ENCODE peak calls at places on chromosome 2, in seven cellular contexts. A is suprapubic skin, C is uterus, G is breast epithelium, J is body of pancreas, B is heart left ventricle, F is Peyer's patch. W is an unnamed sample.

GRCh38 chr2:69097908-69098655 is 85.1 kb downstream of the ANTXR1 start:
- DNase-seq in F (no peak), A (no peak), B (no peak), G (no peak), J (no peak), C (no peak), W (no peak)

GRCh38 chr2:9378433-9379371 is 44.6 kb downstream of the ITGB1BP1 start:
- DNase-seq in J (peak; percentile 28), A (peak; percentile 86), B (peak; percentile 88), F (no peak), G (no peak), C (peak; percentile 81), W (no peak)

GRCh38 chr2:207772844-207773205 is 3.1 kb upstream of the FZD5 start:
- DNase-seq in G (no peak), F (no peak), B (no peak), J (no peak), A (no peak), C (no peak), W (no peak)

GRCh38 chr2:74290066-74290465 is 53.1 kb downstream of the SLC4A5 start:
- DNase-seq in B (no peak), A (no peak), C (no peak), G (no peak), J (no peak), F (no peak), W (no peak)

GRCh38 chr2:203650860-203651613 is 55.4 kb upstream of the CD28 start:
- DNase-seq in F (no peak), J (peak; percentile 49), G (no peak), B (no peak), C (peak; percentile 33), A (no peak), W (no peak)

GRCh38 chr2:224433442-224433841 is 31.5 kb upstream of the FAM124B start:
- DNase-seq in B (no peak), A (no peak), C (no peak), J (no peak), G (no peak), F (no peak), W (no peak)

GRCh38 chr2:85394256-85394655 is 15.9 kb downstream of the CAPG start:
- DNase-seq in B (no peak), C (peak; percentile 36), A (peak; percentile 72), G (peak; percentile 51), J (no peak), F (no peak), W (no peak)

GRCh38 chr2:233492078-233492477 is 74.5 kb downstream of the USP40 start:
- DNase-seq in J (no peak), F (no peak), B (no peak), A (no peak), C (no peak), G (no peak), W (no peak)

DNA sequence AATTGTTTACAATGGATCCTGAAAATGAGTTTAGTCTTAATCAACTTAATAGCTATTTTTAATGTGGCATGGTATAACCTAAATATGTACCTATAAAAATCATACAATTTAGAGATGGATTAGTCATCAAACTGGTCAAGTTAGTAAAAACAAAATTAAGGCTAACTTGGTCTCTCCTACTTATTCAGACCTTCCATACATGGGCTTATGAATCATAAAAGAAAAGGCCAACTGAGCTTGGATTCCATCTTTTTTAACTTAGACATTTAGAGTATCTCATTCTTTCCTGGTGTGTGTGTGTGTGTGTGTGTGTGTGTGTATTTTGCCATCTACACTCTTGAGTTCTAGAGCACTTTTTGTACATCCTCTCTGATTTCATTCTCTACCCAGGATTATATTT is 637.5 kb downstream of the PLCL1 start:
- DNase-seq in G (no peak), J (no peak), C (no peak), F (no peak), A (no peak), B (no peak), W (no peak)
- H3K27ac ChIP-seq in G (no peak overlapping the region), J (no peak overlapping the region), C (no peak overlapping the region), F (no peak overlapping the region), A (no peak overlapping the region), B (no peak overlapping the region), W (no peak overlapping the region)

DNA sequence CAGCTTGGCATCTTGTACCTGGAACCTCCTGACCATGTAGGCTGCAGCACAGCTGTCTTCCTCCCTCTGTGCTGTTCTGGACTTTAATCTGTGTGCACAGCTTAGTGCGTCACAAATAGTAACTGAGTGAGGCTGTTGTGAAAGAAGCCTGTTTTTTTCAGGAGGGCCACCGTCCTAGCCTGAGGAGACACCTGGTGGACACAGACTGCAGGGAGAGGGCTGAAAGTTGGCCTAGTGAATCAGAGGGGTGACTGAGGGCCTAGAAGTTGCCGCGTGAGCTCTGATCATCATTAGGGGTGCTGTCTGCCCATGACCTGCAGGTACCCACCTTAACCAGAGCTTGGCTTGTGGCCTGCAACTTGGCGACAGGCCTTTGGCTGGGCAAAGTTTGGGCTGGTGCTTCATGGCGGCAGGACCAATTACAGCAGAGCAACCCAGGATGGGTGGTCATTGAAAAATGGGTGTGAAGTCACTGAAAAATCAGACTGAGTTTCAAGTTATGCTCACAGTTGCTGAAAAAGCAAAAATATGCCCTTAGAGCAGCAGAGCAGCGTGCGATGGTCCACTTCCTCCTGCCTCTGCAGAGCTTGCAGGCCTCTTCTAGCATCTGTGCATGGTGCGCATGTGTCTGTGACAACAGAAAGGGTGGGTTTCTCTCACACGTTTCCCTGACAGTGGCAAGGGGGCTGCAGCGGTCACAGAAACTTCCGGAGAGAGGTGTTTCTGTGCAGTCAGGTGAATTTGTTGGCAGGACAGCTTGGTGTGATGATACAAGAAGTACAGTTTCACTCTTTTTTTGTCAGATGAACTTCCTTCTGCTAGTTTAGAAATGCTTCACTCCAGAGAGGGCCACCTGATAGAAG is 9.6 kb downstream of the GDF7 start:
- DNase-seq in F (peak; percentile 74), J (no peak), C (no peak), A (no peak), G (no peak), B (no peak), W (no peak)
- TF ChIP-seq POLR2A in F (no peak), J (no peak), C (no peak), A (no peak), G (no peak), B (no peak), W (no peak)

GRCh38 chr2:39411186-39411944 is 25.7 kb downstream of the MAP4K3 start:
- DNase-seq in F (no peak), C (no peak), J (no peak), A (no peak), B (no peak), G (no peak), W (no peak)
- H3K4me1 ChIP-seq in F (peaks cover 64% of the 10 kb centered on the region), C (peaks cover 22% of the 10 kb centered on the region), J (peaks cover 41% of the 10 kb centered on the region), A (peaks cover 35% of the 10 kb centered on the region), B (peaks cover 85% of the 10 kb centered on the region), G (no peaks in the 10 kb centered on the region), W (peaks cover 67% of the 10 kb centered on the region)

GRCh38 chr2:163690896-163691295 is 44.9 kb downstream of the FIGN start:
- DNase-seq in J (no peak), C (no peak), A (no peak), B (no peak), F (no peak), G (no peak), W (no peak)
- H3K27ac ChIP-seq in J (peak overlapping the region; percentile 49), C (peak overlapping the region; percentile 48), A (peak overlapping the region; percentile 63), B (peak overlapping the region; percentile 43), F (no peak overlapping the region), G (no peak overlapping the region), W (no peak overlapping the region)

GRCh38 chr2:179264238-179265081 is at the start of gene SESTD1:
- DNase-seq in F (peak; percentile 56), J (peak; percentile 69), C (peak; percentile 43), B (peak; percentile 74), A (peak; percentile 88), G (peak; percentile 45), W (no peak)
- TF ChIP-seq POLR2A in F (peak; percentile 17), J (no peak), C (peak; percentile 79), B (peak; percentile 38), A (peak; percentile 75), G (no peak), W (no peak)

GRCh38 chr2:10389596-10389995 is 58.5 kb downstream of the ODC1 start:
- DNase-seq in A (no peak), F (no peak), B (no peak), J (no peak), G (no peak), C (no peak), W (no peak)
- H3K4me1 ChIP-seq in A (peaks cover 54% of the 10 kb centered on the region), F (peaks cover 63% of the 10 kb centered on the region), B (peaks cover 53% of the 10 kb centered on the region), J (peaks cover 23% of the 10 kb centered on the region), G (no peaks in the 10 kb centered on the region), C (no peaks in the 10 kb centered on the region), W (peaks cover 30% of the 10 kb centered on the region)

DNA sequence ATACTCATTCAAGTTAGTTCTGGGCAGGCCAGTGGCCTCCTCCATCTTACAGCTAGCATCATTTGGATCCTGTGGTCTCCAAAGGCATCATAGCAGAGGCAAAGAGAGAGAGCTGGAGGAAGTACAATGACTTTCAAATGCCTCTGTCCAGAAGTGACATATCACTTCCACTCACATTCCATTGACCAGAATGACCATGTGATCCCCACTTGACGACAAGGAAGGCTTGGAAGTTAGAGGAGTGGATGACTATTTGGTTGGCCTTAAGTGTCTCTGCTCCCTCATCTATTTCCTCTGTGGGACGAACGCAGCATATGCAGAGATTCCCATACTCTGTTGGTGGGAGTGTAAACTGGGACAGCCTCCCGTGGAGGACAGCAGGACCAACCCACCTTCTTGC is 27.8 kb upstream of the MLPH start:
- DNase-seq in F (no peak), A (peak; percentile 14), J (no peak), B (no peak), C (no peak), G (no peak), W (no peak)
- H3K27ac ChIP-seq in F (no peak overlapping the region), A (peak overlapping the region; percentile 31), J (no peak overlapping the region), B (no peak overlapping the region), C (no peak overlapping the region), G (no peak overlapping the region), W (no peak overlapping the region)

W was measured in esophagus squamous epithelium.